ENCODE peak calls at places on chromosome 5, in six cellular contexts. L is right cardiac atrium; I is activated T-helper 17 cell treated with anti-CD3 and anti-CD28 coated beads, Interleukin-2, amount 50 U/mL, for 72 hours; S is RWPE2; N is Right ventricle myocardium inferior; Z is CD4-positive, alpha-beta T cell. J is an unnamed sample.

GRCh38 chr5:20340123-20340522 is 352.1 kb upstream of the CDH18 start:
- ATAC-seq in L (no peak), I (no peak), S (no peak), N (no peak), Z (no peak), J (no peak)

GRCh38 chr5:167814828-167815227 is 476.6 kb upstream of the WWC1 start:
- ATAC-seq in L (no peak), I (no peak), S (peak; percentile 89), N (no peak), Z (no peak), J (no peak)

GRCh38 chr5:107067391-107067790 is 603.3 kb downstream of the EFNA5 start:
- ATAC-seq in L (peak; percentile 51), I (no peak), S (no peak), N (peak; percentile 54), Z (no peak), J (no peak)

GRCh38 chr5:135167634-135168033 is 133.6 kb upstream of the PITX1 start:
- ATAC-seq in L (no peak), I (no peak), S (no peak), N (no peak), Z (no peak), J (no peak)

GRCh38 chr5:14560091-14560595 is 21.4 kb upstream of the OTULINL start:
- ATAC-seq in L (no peak), I (peak; percentile 24), S (no peak), N (no peak), Z (peak; percentile 71), J (no peak)

GRCh38 chr5:176508603-176509002 is 28.6 kb downstream of the RNF44 start:
- ATAC-seq in L (no peak), I (no peak), S (no peak), N (no peak), Z (no peak), J (no peak)

GRCh38 chr5:446864-447263 is 3.9 kb downstream of the EXOC3 start:
- ATAC-seq in L (no peak), I (no peak), S (no peak), N (no peak), Z (peak; percentile 41), J (no peak)

GRCh38 chr5:66248874-66249273 is 104.8 kb downstream of the SREK1 start:
- ATAC-seq in L (no peak), I (no peak), S (no peak), N (no peak), Z (no peak), J (peak; percentile 59)

GRCh38 chr5:88279584-88279983 is 10.9 kb upstream of the TMEM161B start:
- ATAC-seq in L (no peak), I (no peak), S (peak; percentile 45), N (no peak), Z (no peak), J (peak; percentile 83)

GRCh38 chr5:117204926-117205869 is 630.6 kb upstream of the SEMA6A start:
- ATAC-seq in L (no peak), I (no peak), S (no peak), N (no peak), Z (no peak), J (no peak)

GRCh38 chr5:57117601-57118000 is 56.3 kb upstream of the GPBP1 start:
- ATAC-seq in L (no peak), I (peak; percentile 98), S (no peak), N (no peak), Z (peak; percentile 95), J (peak; percentile 33)

GRCh38 chr5:5025774-5026406 is 114.2 kb upstream of the ADAMTS16 start:
- ATAC-seq in L (no peak), I (peak; percentile 56), S (no peak), N (no peak), Z (no peak), J (no peak)

GRCh38 chr5:26669523-26669922 is 368.9 kb downstream of the CDH9 start:
- ATAC-seq in L (no peak), I (no peak), S (no peak), N (no peak), Z (no peak), J (no peak)

GRCh38 chr5:72523960-72524582 is 16.9 kb upstream of the ZNF366 start:
- ATAC-seq in L (peak; percentile 79), I (no peak), S (peak; percentile 63), N (peak; percentile 79), Z (no peak), J (peak; percentile 59)

GRCh38 chr5:75375414-75375813 is 38.4 kb downstream of the HMGCR start:
- ATAC-seq in L (no peak), I (no peak), S (no peak), N (no peak), Z (no peak), J (no peak)

GRCh38 chr5:142053434-142054253 is 40.8 kb upstream of the GNPDA1 start:
- ATAC-seq in L (peak; percentile 91), I (peak; percentile 83), S (peak; percentile 33), N (peak; percentile 91), Z (no peak), J (peak; percentile 15)

GRCh38 chr5:147162740-147163139 is 72.1 kb upstream of the STK32A start:
- ATAC-seq in L (no peak), I (no peak), S (no peak), N (no peak), Z (no peak), J (no peak)

GRCh38 chr5:173790836-173791546 is 97.2 kb upstream of the CPEB4 start:
- ATAC-seq in L (no peak), I (no peak), S (no peak), N (no peak), Z (no peak), J (no peak)

GRCh38 chr5:34488984-34489383 is 167.1 kb upstream of the RAI14 start:
- ATAC-seq in L (peak; percentile 52), I (no peak), S (no peak), N (peak; percentile 59), Z (no peak), J (peak; percentile 59)

GRCh38 chr5:144191461-144191860 is 20.8 kb downstream of the KCTD16 start:
- ATAC-seq in L (no peak), I (no peak), S (no peak), N (no peak), Z (no peak), J (no peak)

GRCh38 chr5:163565492-163565891 is 60.1 kb downstream of the MAT2B start:
- ATAC-seq in L (peak; percentile 28), I (no peak), S (peak; percentile 42), N (no peak), Z (no peak), J (no peak)